ENCODE peak calls at places on chromosome 19, in four cellular contexts. Z, X, E and I are unnamed samples.
A peak's percentile ranks its signal among the peaks of the same experiment; 100 is the strongest.

GRCh38 chr19:41912899-41913475 is 15.3 kb downstream of the ERFL start:
- DNase-seq in Z (no peak), X (no peak), E (no peak), I (no peak)

GRCh38 chr19:48509467-48510194 is 2.0 kb downstream of the LMTK3 start:
- DNase-seq in E (no peak), X (no peak), Z (no peak), I (no peak)

GRCh38 chr19:6632002-6632621 is 37.8 kb downstream of the TNFSF14 start:
- DNase-seq in X (peak; percentile 86), E (peak; percentile 82), Z (peak; percentile 25), I (no peak)

GRCh38 chr19:47253467-47253881 is 2.9 kb upstream of the CCDC9 start:
- DNase-seq in X (no peak), E (peak; percentile 56), Z (no peak), I (peak; percentile 82)

GRCh38 chr19:2337329-2337707 is 8.8 kb downstream of the SPPL2B start:
- DNase-seq in Z (no peak), X (no peak), E (no peak), I (no peak)

GRCh38 chr19:12767150-12767549 is 8.2 kb downstream of the HOOK2 start:
- DNase-seq in Z (no peak), X (no peak), E (no peak), I (no peak)

GRCh38 chr19:38506723-38507550 is 73.4 kb downstream of the RYR1 start:
- DNase-seq in E (peak; percentile 70), X (peak; percentile 57), Z (no peak), I (peak; percentile 34)

GRCh38 chr19:45681391-45682015 is 10.2 kb downstream of the SNRPD2 start:
- DNase-seq in X (peak; percentile 68), Z (no peak), E (peak; percentile 82), I (peak; percentile 38)

GRCh38 chr19:18814063-18814462 is 17.7 kb upstream of the UPF1 start:
- DNase-seq in X (no peak), Z (no peak), E (no peak), I (no peak)

GRCh38 chr19:17686027-17686511 is 2.1 kb downstream of the UNC13A start:
- DNase-seq in X (no peak), E (no peak), Z (no peak), I (no peak)

GRCh38 chr19:19649580-19649995 is 6.1 kb upstream of the GMIP start:
- DNase-seq in X (no peak), E (no peak), Z (no peak), I (no peak)

GRCh38 chr19:3719868-3720532 is 11.8 kb downstream of the TJP3 start:
- DNase-seq in Z (no peak), E (no peak), X (no peak), I (no peak)

GRCh38 chr19:49950590-49950948 is 10.4 kb downstream of the SIGLEC11 start:
- DNase-seq in Z (no peak), X (no peak), E (no peak), I (no peak)

GRCh38 chr19:632228-633067 is 889 bp downstream of the POLRMT start:
- DNase-seq in X (peak; percentile 49), Z (no peak), E (peak; percentile 61), I (peak; percentile 30)

GRCh38 chr19:35352177-35352447 is 4.4 kb downstream of the FFAR1 start:
- DNase-seq in X (no peak), Z (no peak), E (no peak), I (no peak)

GRCh38 chr19:31232871-31233270 is 116.4 kb downstream of the TSHZ3 start:
- DNase-seq in X (no peak), Z (peak; percentile 94), E (no peak), I (peak; percentile 91)

GRCh38 chr19:4059931-4060620 is 6.6 kb downstream of the ZBTB7A start:
- DNase-seq in E (no peak), X (no peak), Z (no peak), I (no peak)

GRCh38 chr19:43552616-43553015 is 19.6 kb downstream of the ZNF575 start:
- DNase-seq in X (no peak), Z (no peak), E (no peak), I (no peak)

GRCh38 chr19:12828494-12828893 is 5.9 kb downstream of the RTBDN start:
- DNase-seq in Z (no peak), X (no peak), E (no peak), I (no peak)

GRCh38 chr19:21559444-21559843 is 54.0 kb downstream of the ZNF429 start:
- DNase-seq in Z (no peak), X (no peak), E (no peak), I (no peak)

GRCh38 chr19:29547981-29548380 is 22.2 kb downstream of the VSTM2B start:
- DNase-seq in Z (no peak), X (no peak), E (no peak), I (no peak)

GRCh38 chr19:53394974-53395839 is at the start of gene ZNF765:
- DNase-seq in E (peak; percentile 84), Z (peak; percentile 61), X (peak; percentile 95), I (peak; percentile 25)

GRCh38 chr19:8490395-8490760 is 12.1 kb downstream of the PRAM1 start:
- DNase-seq in X (no peak), E (no peak), Z (no peak), I (no peak)

GRCh38 chr19:38409631-38410133 is 6.8 kb downstream of the FAM98C start:
- DNase-seq in X (no peak), E (no peak), Z (no peak), I (no peak)

GRCh38 chr19:30755581-30755980 is 383.4 kb downstream of the ZNF536 start:
- DNase-seq in X (no peak), E (no peak), Z (no peak), I (no peak)

GRCh38 chr19:57099199-57099661 is 20.6 kb upstream of the USP29 start:
- DNase-seq in X (peak; percentile 47), Z (peak; percentile 23), E (no peak), I (no peak)

GRCh38 chr19:14409157-14410053 is 9.7 kb downstream of the DDX39A start:
- DNase-seq in E (no peak), X (no peak), Z (no peak), I (no peak)

GRCh38 chr19:14198384-14199376 is 7.3 kb downstream of the ADGRL1 start:
- DNase-seq in Z (no peak), X (no peak), E (no peak), I (no peak)

GRCh38 chr19:2027361-2027760 is 11.8 kb upstream of the BTBD2 start:
- DNase-seq in X (no peak), Z (peak; percentile 80), E (no peak), I (peak; percentile 56)

GRCh38 chr19:33408116-33408515 is 34.6 kb downstream of the CEBPG start:
- DNase-seq in E (no peak), X (no peak), Z (no peak), I (no peak)

GRCh38 chr19:12720851-12721655 is 2.7 kb downstream of the TNPO2 start:
- DNase-seq in X (no peak), E (no peak), Z (no peak), I (no peak)